ENCODE peak calls at places on chromosomes 13 and 19, in seven cellular contexts. Z is ELR, B is B cell, F is PC-3, X is GF-D8, T is amniotic epithelial cell, Y is GM04503. D is an unnamed sample.

GRCh38 chr13:100176781-100177389 is 88.0 kb downstream of the PCCA start:
- DNase-seq in Z (peak), B (no peak), F (no peak), X (no peak), T (peak), Y (no peak), D (no peak)

GRCh38 chr13:93244141-93244917 is 17.7 kb downstream of the GPC6 start:
- DNase-seq in Z (peak), B (no peak), F (no peak), X (no peak), T (peak), Y (no peak), D (no peak)

GRCh38 chr19:2034729-2035589 is 16.1 kb downstream of the MKNK2 start:
- DNase-seq in Z (peak), B (peak), F (peak), X (no peak), T (peak), Y (no peak), D (peak)

GRCh38 chr19:49678970-49679831 is 2.1 kb downstream of the PRMT1 start:
- DNase-seq in Z (no peak), B (peak), F (peak), X (no peak), T (no peak), Y (no peak), D (no peak)

GRCh38 chr19:51530616-51531015 is 854 bp downstream of the SIGLEC6 start:
- DNase-seq in Z (no peak), B (no peak), F (no peak), X (no peak), T (no peak), Y (no peak), D (no peak)

GRCh38 chr13:48235100-48235813 is 2.3 kb downstream of the ITM2B start:
- DNase-seq in Z (peak), B (peak), F (peak), X (peak), T (no peak), Y (no peak), D (no peak)

GRCh38 chr19:31066385-31066784 is 282.9 kb downstream of the TSHZ3 start:
- DNase-seq in Z (peak), B (no peak), F (peak), X (no peak), T (peak), Y (peak), D (no peak)

GRCh38 chr13:38766799-38767198 is 79.9 kb downstream of the FREM2 start:
- DNase-seq in Z (no peak), B (no peak), F (no peak), X (no peak), T (no peak), Y (no peak), D (no peak)

GRCh38 chr19:41994994-41995958 is 1.2 kb upstream of the ATP1A3 start:
- DNase-seq in Z (no peak), B (no peak), F (no peak), X (no peak), T (no peak), Y (no peak), D (no peak)

D was measured in HCT116.